ENCODE peak calls at places on chromosomes 4 and X, in five cellular contexts. I, V, L, W and H are unnamed samples.

GRCh38 chr4:123060039-123060770 is 137.8 kb upstream of the NUDT6 start:
- DNase-seq in I (no peak), V (no peak), L (no peak), W (no peak), H (no peak)

GRCh38 chr4:142095886-142096605 is 459.7 kb downstream of the IL15 start:
- DNase-seq in I (no peak), V (no peak), L (no peak), W (no peak), H (no peak)

GRCh38 chrX:10168226-10168625 is 11.5 kb downstream of the CLCN4 start:
- DNase-seq in I (no peak), V (no peak), L (no peak), W (no peak), H (no peak)

GRCh38 chr4:145957307-145957706 is 18.7 kb upstream of the ZNF827 start:
- DNase-seq in I (no peak), V (no peak), L (no peak), W (no peak), H (no peak)

GRCh38 chrX:133444196-133444595 is 28.9 kb upstream of the GPC4 start:
- DNase-seq in I (no peak), V (no peak), L (no peak), W (no peak), H (no peak)

GRCh38 chr4:88792268-88792781 is 94.7 kb upstream of the NAP1L5 start:
- DNase-seq in I (peak), V (no peak), L (no peak), W (no peak), H (peak)

GRCh38 chrX:74325130-74326059 is 21.4 kb downstream of the ZCCHC13 start:
- DNase-seq in I (no peak), V (no peak), L (no peak), W (peak), H (peak)

GRCh38 chrX:5791721-5792120 is 436.9 kb downstream of the NLGN4X start:
- DNase-seq in I (no peak), V (no peak), L (no peak), W (no peak), H (no peak)

GRCh38 chr4:1636490-1637211 is 47.5 kb downstream of the FAM53A start:
- DNase-seq in I (no peak), V (no peak), L (no peak), W (no peak), H (no peak)

GRCh38 chrX:41923925-41924693 is 755 bp upstream of the CASK start:
- DNase-seq in I (peak), V (no peak), L (peak), W (peak), H (peak)

GRCh38 chr4:56158483-56158882 is 209.7 kb downstream of the CEP135 start:
- DNase-seq in I (no peak), V (no peak), L (no peak), W (no peak), H (no peak)

GRCh38 chr4:182133033-182133432 is 110.2 kb upstream of the TENM3 start:
- DNase-seq in I (no peak), V (no peak), L (no peak), W (no peak), H (no peak)

GRCh38 chr4:187826725-187827124 is 168.8 kb upstream of the ZFP42 start:
- DNase-seq in I (no peak), V (no peak), L (no peak), W (no peak), H (peak)

GRCh38 chrX:10676239-10676971 is 56.0 kb upstream of the MID1 start:
- DNase-seq in I (no peak), V (no peak), L (no peak), W (no peak), H (no peak)

GRCh38 chrX:18664947-18665346 is 7.0 kb downstream of the RS1 start:
- DNase-seq in I (no peak), V (no peak), L (no peak), W (no peak), H (no peak)

GRCh38 chr4:7514281-7514680 is 79.6 kb upstream of the PSAPL1 start:
- DNase-seq in I (no peak), V (no peak), L (no peak), W (no peak), H (no peak)

GRCh38 chrX:18582910-18583493 is 88.9 kb downstream of the RS1 start:
- DNase-seq in I (no peak), V (no peak), L (no peak), W (no peak), H (no peak)

GRCh38 chr4:94036964-94037363 is 170.7 kb upstream of the SMARCAD1 start:
- DNase-seq in I (no peak), V (no peak), L (no peak), W (no peak), H (no peak)

GRCh38 chr4:77564231-77564630 is 41.4 kb upstream of the CXCL13 start:
- DNase-seq in I (no peak), V (no peak), L (no peak), W (no peak), H (no peak)

GRCh38 chrX:16160729-16161128 is 6.6 kb upstream of the MAGEB17 start:
- DNase-seq in I (peak), V (no peak), L (no peak), W (no peak), H (no peak)

GRCh38 chr4:173752610-173753009 is 222.6 kb upstream of the HAND2 start:
- DNase-seq in I (peak), V (no peak), L (no peak), W (no peak), H (peak)

GRCh38 chrX:5936438-5936837 is 292.2 kb downstream of the NLGN4X start:
- DNase-seq in I (no peak), V (no peak), L (no peak), W (no peak), H (no peak)